ENCODE peak calls at places on chromosomes 3 and 15, in nine cellular contexts. One of them, this sample, is unnamed.

GRCh38 chr15:67865331-67865730 is 25.5 kb upstream of the RNU6-1 start:
- DNase-seq in endothelial cell: no peak
- DNase-seq in Calu3: no peak
- DNase-seq in A549: no peak
- DNase-seq in fibroblast of mammary gland: no peak
- DNase-seq in mucosa of descending colon: no peak
- DNase-seq in tibial artery: no peak
- DNase-seq in BJ: no peak
- DNase-seq in H1: no peak
- DNase-seq in this sample: no peak

GRCh38 chr3:19688767-19689166 is 245.2 kb downstream of the EFHB start:
- DNase-seq in endothelial cell: no peak
- DNase-seq in Calu3: no peak
- DNase-seq in A549: peak
- DNase-seq in fibroblast of mammary gland: no peak
- DNase-seq in mucosa of descending colon: no peak
- DNase-seq in tibial artery: no peak
- DNase-seq in BJ: no peak
- DNase-seq in H1: no peak
- DNase-seq in this sample: no peak

GRCh38 chr3:13296662-13297061 is 123.5 kb downstream of the NUP210 start:
- DNase-seq in endothelial cell: peak
- DNase-seq in Calu3: no peak
- DNase-seq in A549: no peak
- DNase-seq in fibroblast of mammary gland: no peak
- DNase-seq in mucosa of descending colon: no peak
- DNase-seq in tibial artery: no peak
- DNase-seq in BJ: no peak
- DNase-seq in H1: no peak
- DNase-seq in this sample: no peak

GRCh38 chr3:160956785-160957184 is 148.4 kb downstream of the B3GALNT1 start:
- DNase-seq in endothelial cell: no peak
- DNase-seq in Calu3: no peak
- DNase-seq in A549: no peak
- DNase-seq in fibroblast of mammary gland: peak
- DNase-seq in mucosa of descending colon: no peak
- DNase-seq in tibial artery: no peak
- DNase-seq in BJ: no peak
- DNase-seq in H1: no peak
- DNase-seq in this sample: no peak

GRCh38 chr3:97686258-97686657 is 78.3 kb upstream of the ARL6 start:
- DNase-seq in endothelial cell: no peak
- DNase-seq in Calu3: no peak
- DNase-seq in A549: no peak
- DNase-seq in fibroblast of mammary gland: no peak
- DNase-seq in mucosa of descending colon: no peak
- DNase-seq in tibial artery: no peak
- DNase-seq in BJ: no peak
- DNase-seq in H1: no peak
- DNase-seq in this sample: no peak

GRCh38 chr3:9397911-9398714 is 698 bp downstream of the SETD5 start:
- DNase-seq in endothelial cell: peak
- DNase-seq in Calu3: peak
- DNase-seq in A549: peak
- DNase-seq in fibroblast of mammary gland: peak
- DNase-seq in mucosa of descending colon: peak
- DNase-seq in tibial artery: peak
- DNase-seq in BJ: no peak
- DNase-seq in H1: no peak
- DNase-seq in this sample: no peak

GRCh38 chr3:114848643-114849350 is 298.3 kb downstream of the ZBTB20 start:
- DNase-seq in endothelial cell: no peak
- DNase-seq in Calu3: no peak
- DNase-seq in A549: no peak
- DNase-seq in fibroblast of mammary gland: no peak
- DNase-seq in mucosa of descending colon: peak
- DNase-seq in tibial artery: no peak
- DNase-seq in BJ: no peak
- DNase-seq in H1: no peak
- DNase-seq in this sample: no peak

GRCh38 chr3:36212291-36212690 is 168.0 kb upstream of the STAC start:
- DNase-seq in endothelial cell: no peak
- DNase-seq in Calu3: no peak
- DNase-seq in A549: peak
- DNase-seq in fibroblast of mammary gland: peak
- DNase-seq in mucosa of descending colon: no peak
- DNase-seq in tibial artery: no peak
- DNase-seq in BJ: peak
- DNase-seq in H1: no peak
- DNase-seq in this sample: no peak

GRCh38 chr3:11331101-11331500 is 58.9 kb downstream of the ATG7 start:
- DNase-seq in endothelial cell: no peak
- DNase-seq in Calu3: no peak
- DNase-seq in A549: no peak
- DNase-seq in fibroblast of mammary gland: peak
- DNase-seq in mucosa of descending colon: no peak
- DNase-seq in tibial artery: no peak
- DNase-seq in BJ: no peak
- DNase-seq in H1: no peak
- DNase-seq in this sample: no peak

GRCh38 chr15:76377217-76377616 is 40.6 kb downstream of the ISL2 start:
- DNase-seq in endothelial cell: no peak
- DNase-seq in Calu3: no peak
- DNase-seq in A549: no peak
- DNase-seq in fibroblast of mammary gland: no peak
- DNase-seq in mucosa of descending colon: no peak
- DNase-seq in tibial artery: no peak
- DNase-seq in BJ: no peak
- DNase-seq in H1: no peak
- DNase-seq in this sample: no peak

GRCh38 chr3:23712656-23713559 is 92.8 kb upstream of the UBE2E1 start:
- DNase-seq in endothelial cell: peak
- DNase-seq in Calu3: peak
- DNase-seq in A549: peak
- DNase-seq in fibroblast of mammary gland: peak
- DNase-seq in mucosa of descending colon: no peak
- DNase-seq in tibial artery: peak
- DNase-seq in BJ: peak
- DNase-seq in H1: peak
- DNase-seq in this sample: no peak

GRCh38 chr3:156321934-156322333 is 201.6 kb downstream of the KCNAB1 start:
- DNase-seq in endothelial cell: no peak
- DNase-seq in Calu3: no peak
- DNase-seq in A549: no peak
- DNase-seq in fibroblast of mammary gland: no peak
- DNase-seq in mucosa of descending colon: no peak
- DNase-seq in tibial artery: no peak
- DNase-seq in BJ: no peak
- DNase-seq in H1: no peak
- DNase-seq in this sample: no peak

GRCh38 chr15:84811828-84812227 is 5.3 kb upstream of the ALPK3 start:
- DNase-seq in endothelial cell: no peak
- DNase-seq in Calu3: no peak
- DNase-seq in A549: no peak
- DNase-seq in fibroblast of mammary gland: no peak
- DNase-seq in mucosa of descending colon: no peak
- DNase-seq in tibial artery: no peak
- DNase-seq in BJ: no peak
- DNase-seq in H1: no peak
- DNase-seq in this sample: no peak

GRCh38 chr3:46481636-46482035 is 16.1 kb upstream of the RTP3 start:
- DNase-seq in endothelial cell: no peak
- DNase-seq in Calu3: no peak
- DNase-seq in A549: no peak
- DNase-seq in fibroblast of mammary gland: peak
- DNase-seq in mucosa of descending colon: no peak
- DNase-seq in tibial artery: no peak
- DNase-seq in BJ: no peak
- DNase-seq in H1: no peak
- DNase-seq in this sample: no peak

GRCh38 chr3:143525408-143525807 is 322.9 kb downstream of the SLC9A9 start:
- DNase-seq in endothelial cell: no peak
- DNase-seq in Calu3: no peak
- DNase-seq in A549: no peak
- DNase-seq in fibroblast of mammary gland: peak
- DNase-seq in mucosa of descending colon: no peak
- DNase-seq in tibial artery: no peak
- DNase-seq in BJ: no peak
- DNase-seq in H1: no peak
- DNase-seq in this sample: no peak

GRCh38 chr3:182492536-182492935 is 300.8 kb upstream of the ATP11B start:
- DNase-seq in endothelial cell: no peak
- DNase-seq in Calu3: no peak
- DNase-seq in A549: no peak
- DNase-seq in fibroblast of mammary gland: no peak
- DNase-seq in mucosa of descending colon: no peak
- DNase-seq in tibial artery: no peak
- DNase-seq in BJ: no peak
- DNase-seq in H1: no peak
- DNase-seq in this sample: no peak

GRCh38 chr3:30693470-30694120 is 87.2 kb downstream of the TGFBR2 start:
- DNase-seq in endothelial cell: peak
- DNase-seq in Calu3: peak
- DNase-seq in A549: peak
- DNase-seq in fibroblast of mammary gland: peak
- DNase-seq in mucosa of descending colon: no peak
- DNase-seq in tibial artery: no peak
- DNase-seq in BJ: no peak
- DNase-seq in H1: no peak
- DNase-seq in this sample: no peak

GRCh38 chr15:50939911-50940310 is 31.4 kb downstream of the AP4E1 start:
- DNase-seq in endothelial cell: no peak
- DNase-seq in Calu3: no peak
- DNase-seq in A549: no peak
- DNase-seq in fibroblast of mammary gland: peak
- DNase-seq in mucosa of descending colon: no peak
- DNase-seq in tibial artery: no peak
- DNase-seq in BJ: no peak
- DNase-seq in H1: no peak
- DNase-seq in this sample: no peak

GRCh38 chr3:53382106-53382505 is 34.8 kb upstream of the DCP1A start:
- DNase-seq in endothelial cell: no peak
- DNase-seq in Calu3: no peak
- DNase-seq in A549: peak
- DNase-seq in fibroblast of mammary gland: peak
- DNase-seq in mucosa of descending colon: no peak
- DNase-seq in tibial artery: no peak
- DNase-seq in BJ: no peak
- DNase-seq in H1: no peak
- DNase-seq in this sample: no peak

GRCh38 chr3:117439812-117440211 is 730.2 kb downstream of the TUSC7 start:
- DNase-seq in endothelial cell: peak
- DNase-seq in Calu3: peak
- DNase-seq in A549: peak
- DNase-seq in fibroblast of mammary gland: peak
- DNase-seq in mucosa of descending colon: no peak
- DNase-seq in tibial artery: no peak
- DNase-seq in BJ: no peak
- DNase-seq in H1: peak
- DNase-seq in this sample: no peak
- TF ChIP-seq CTCF in endothelial cell: peak
- TF ChIP-seq CTCF in Calu3: peak
- TF ChIP-seq CTCF in A549: peak
- TF ChIP-seq CTCF in fibroblast of mammary gland: peak
- TF ChIP-seq CTCF in mucosa of descending colon: no peak
- TF ChIP-seq CTCF in tibial artery: no peak
- TF ChIP-seq CTCF in BJ: peak
- TF ChIP-seq CTCF in H1: peak
- TF ChIP-seq CTCF in this sample: peak

GRCh38 chr3:59313365-59313764 is 263.5 kb upstream of the CFAP20DC start:
- DNase-seq in endothelial cell: peak
- DNase-seq in Calu3: peak
- DNase-seq in A549: peak
- DNase-seq in fibroblast of mammary gland: peak
- DNase-seq in mucosa of descending colon: no peak
- DNase-seq in tibial artery: peak
- DNase-seq in BJ: no peak
- DNase-seq in H1: no peak
- DNase-seq in this sample: no peak
- TF ChIP-seq CTCF in endothelial cell: peak
- TF ChIP-seq CTCF in Calu3: no peak
- TF ChIP-seq CTCF in A549: no peak
- TF ChIP-seq CTCF in fibroblast of mammary gland: peak
- TF ChIP-seq CTCF in mucosa of descending colon: peak
- TF ChIP-seq CTCF in tibial artery: no peak
- TF ChIP-seq CTCF in BJ: peak
- TF ChIP-seq CTCF in H1: peak
- TF ChIP-seq CTCF in this sample: peak

GRCh38 chr15:25661898-25662297 is 201.2 kb downstream of the ATP10A start:
- DNase-seq in endothelial cell: no peak
- DNase-seq in Calu3: no peak
- DNase-seq in A549: no peak
- DNase-seq in fibroblast of mammary gland: no peak
- DNase-seq in mucosa of descending colon: no peak
- DNase-seq in tibial artery: no peak
- DNase-seq in BJ: no peak
- DNase-seq in H1: no peak
- DNase-seq in this sample: no peak
- TF ChIP-seq CTCF in endothelial cell: no peak
- TF ChIP-seq CTCF in Calu3: no peak
- TF ChIP-seq CTCF in A549: no peak
- TF ChIP-seq CTCF in fibroblast of mammary gland: no peak
- TF ChIP-seq CTCF in mucosa of descending colon: no peak
- TF ChIP-seq CTCF in tibial artery: no peak
- TF ChIP-seq CTCF in BJ: peak
- TF ChIP-seq CTCF in H1: no peak
- TF ChIP-seq CTCF in this sample: no peak

DNA sequence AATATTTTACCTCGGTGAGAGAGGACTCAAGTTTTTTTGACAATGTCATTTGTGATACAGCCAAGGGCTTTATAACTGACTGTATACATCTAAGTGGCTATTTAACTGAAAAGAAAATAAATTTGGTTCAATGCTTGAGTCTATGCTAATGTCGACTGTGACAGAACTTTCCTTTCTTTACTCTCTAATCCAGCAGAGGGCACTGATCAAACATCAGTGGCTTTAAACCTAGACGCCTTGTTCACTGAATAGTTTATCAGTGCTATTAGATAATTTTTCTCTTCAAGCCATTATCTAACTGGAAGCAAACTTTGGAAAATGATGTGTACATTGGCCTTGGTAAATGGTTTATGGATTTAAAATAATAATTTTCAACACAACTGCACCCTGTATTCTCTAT is 285.1 kb downstream of the CHL1 start:
- DNase-seq in endothelial cell: no peak
- DNase-seq in Calu3: peak
- DNase-seq in A549: no peak
- DNase-seq in fibroblast of mammary gland: peak
- DNase-seq in mucosa of descending colon: no peak
- DNase-seq in tibial artery: no peak
- DNase-seq in BJ: no peak
- DNase-seq in H1: no peak
- DNase-seq in this sample: no peak
- TF ChIP-seq CTCF in endothelial cell: no peak
- TF ChIP-seq CTCF in Calu3: peak
- TF ChIP-seq CTCF in A549: peak
- TF ChIP-seq CTCF in fibroblast of mammary gland: peak
- TF ChIP-seq CTCF in mucosa of descending colon: no peak
- TF ChIP-seq CTCF in tibial artery: peak
- TF ChIP-seq CTCF in BJ: no peak
- TF ChIP-seq CTCF in H1: peak
- TF ChIP-seq CTCF in this sample: peak

This sample was measured in D721Med.